ENCODE peak calls at places on chromosomes 1 and 21, in nine cellular contexts. R, B, Y, I, O, N, P, G and H are unnamed samples.

GRCh38 chr1:28056129-28056925 is 32.1 kb downstream of the EYA3 start:
- DNase-seq in O (peak), G (peak), Y (no peak), B (no peak), R (no peak), N (no peak), P (no peak), I (peak), H (no peak)

GRCh38 chr1:17135530-17135929 is 16.3 kb upstream of the PADI2 start:
- DNase-seq in Y (no peak), B (no peak), G (no peak), R (no peak), O (no peak), P (no peak), N (no peak), I (no peak), H (no peak)

GRCh38 chr1:68358439-68358838 is 91.3 kb downstream of the RPE65 start:
- DNase-seq in R (no peak), O (peak), G (no peak), N (no peak), I (no peak), Y (no peak), P (no peak), B (no peak), H (no peak)

GRCh38 chr1:104630567-104630966 is 880.9 kb downstream of the AMY1C start:
- DNase-seq in R (no peak), O (no peak), G (no peak), I (no peak), Y (no peak), N (no peak), P (no peak), B (no peak), H (no peak)

GRCh38 chr1:51916587-51917405 is 38.3 kb upstream of the NRDC start:
- DNase-seq in Y (no peak), I (no peak), R (peak), N (no peak), G (no peak), B (no peak), O (no peak), P (no peak), H (no peak)

GRCh38 chr1:66777846-66778245 is 23.2 kb downstream of the INSL5 start:
- DNase-seq in B (no peak), P (no peak), O (no peak), R (no peak), I (no peak), Y (no peak), N (peak), G (no peak), H (no peak)

GRCh38 chr1:23559985-23560755 is 869 bp upstream of the ID3 start:
- DNase-seq in Y (no peak), N (no peak), B (no peak), O (no peak), G (no peak), R (no peak), I (no peak), P (no peak), H (no peak)

GRCh38 chr21:33428669-33429068 is 25.5 kb downstream of the IFNGR2 start:
- DNase-seq in R (peak), I (no peak), N (no peak), G (no peak), O (no peak), B (no peak), P (peak), Y (no peak), H (no peak)

GRCh38 chr1:24253569-24253968 is 65.6 kb upstream of the GRHL3 start:
- DNase-seq in O (no peak), N (no peak), B (no peak), P (no peak), Y (no peak), G (no peak), R (no peak), I (no peak), H (no peak)

GRCh38 chr1:20486457-20487235 is 636 bp upstream of the CAMK2N1 start:
- DNase-seq in R (no peak), I (no peak), P (peak), O (peak), G (no peak), Y (no peak), B (peak), N (peak), H (peak)

GRCh38 chr1:54996359-54996868 is 2.3 kb upstream of the BSND start:
- DNase-seq in B (peak), P (peak), G (peak), I (peak), R (peak), N (no peak), O (peak), Y (peak), H (peak)

GRCh38 chr1:10031461-10031860 is 1.3 kb upstream of the UBE4B start:
- DNase-seq in B (no peak), I (no peak), Y (no peak), N (no peak), O (no peak), R (peak), P (no peak), G (no peak), H (no peak)

GRCh38 chr1:209710098-209710497 is 5.5 kb downstream of the HSD11B1 start:
- DNase-seq in O (no peak), R (no peak), B (no peak), N (no peak), P (no peak), Y (no peak), I (no peak), G (no peak), H (no peak)

GRCh38 chr1:111190931-111191451 is 9.5 kb downstream of the DENND2D start:
- DNase-seq in I (no peak), G (no peak), Y (peak), N (no peak), O (no peak), B (no peak), P (no peak), R (no peak), H (no peak)

GRCh38 chr1:33165209-33165608 is 16.6 kb downstream of the TRIM62 start:
- DNase-seq in B (no peak), G (no peak), N (no peak), P (no peak), Y (no peak), I (no peak), R (no peak), O (no peak), H (no peak)

GRCh38 chr1:112264553-112264952 is 131.5 kb upstream of the CTTNBP2NL start:
- DNase-seq in G (no peak), B (no peak), Y (peak), O (no peak), I (no peak), P (no peak), R (no peak), N (no peak), H (no peak)

GRCh38 chr1:116379057-116379630 is 6.1 kb downstream of the ATP1A1 start:
- DNase-seq in B (no peak), G (no peak), R (no peak), P (no peak), N (no peak), Y (no peak), O (no peak), I (no peak), H (no peak)

GRCh38 chr1:161993576-161993975 is 30.1 kb downstream of the OLFML2B start:
- DNase-seq in O (no peak), N (no peak), R (no peak), Y (no peak), G (no peak), B (no peak), I (no peak), P (no peak), H (no peak)

GRCh38 chr1:2526824-2527552 is 592 bp upstream of the PANK4 start:
- DNase-seq in N (no peak), R (peak), B (no peak), Y (no peak), O (no peak), I (peak), G (peak), P (no peak), H (no peak)

GRCh38 chr1:183048087-183049085 is 25.2 kb downstream of the LAMC1 start:
- DNase-seq in O (peak), I (no peak), R (no peak), G (no peak), P (no peak), B (no peak), Y (no peak), N (no peak), H (no peak)

GRCh38 chr21:38649120-38649519 is 150.8 kb upstream of the ERG start:
- DNase-seq in N (peak), B (no peak), I (no peak), O (no peak), P (no peak), Y (no peak), G (no peak), R (no peak), H (no peak)

GRCh38 chr1:15757575-15758401 is 807 bp upstream of the FBLIM1 start:
- DNase-seq in R (no peak), O (no peak), G (no peak), N (no peak), B (no peak), Y (no peak), P (no peak), I (no peak), H (no peak)

GRCh38 chr1:28796321-28797213 is 15.4 kb upstream of the OPRD1 start:
- DNase-seq in I (no peak), Y (no peak), N (no peak), G (no peak), P (no peak), R (no peak), B (no peak), O (no peak), H (no peak)

GRCh38 chr1:235473808-235474207 is 30.4 kb downstream of the B3GALNT2 start:
- DNase-seq in R (no peak), P (no peak), N (no peak), B (no peak), Y (no peak), I (no peak), G (no peak), O (no peak), H (peak)

GRCh38 chr1:160083968-160084770 is 2.8 kb downstream of the KCNJ9 start:
- DNase-seq in Y (peak), I (peak), P (peak), N (peak), G (peak), B (peak), R (no peak), O (peak), H (peak)

GRCh38 chr1:7609311-7609994 is 161.6 kb upstream of the VAMP3 start:
- DNase-seq in P (no peak), R (no peak), B (no peak), I (no peak), G (no peak), Y (no peak), N (peak), O (no peak), H (no peak)

GRCh38 chr1:31614538-31615005 is 2.9 kb upstream of the HCRTR1 start:
- DNase-seq in I (no peak), G (no peak), O (no peak), N (no peak), R (no peak), B (no peak), P (peak), Y (no peak), H (no peak)

GRCh38 chr21:16842716-16843115 is 670.1 kb upstream of the CXADR start:
- DNase-seq in B (no peak), N (no peak), I (no peak), R (no peak), Y (no peak), G (no peak), P (no peak), O (no peak), H (peak)

GRCh38 chr1:41504126-41505035 is 19.9 kb upstream of the EDN2 start:
- DNase-seq in O (no peak), I (no peak), B (no peak), P (no peak), Y (no peak), G (no peak), N (peak), R (peak), H (no peak)

GRCh38 chr1:9417695-9418094 is 121.6 kb upstream of the SLC25A33 start:
- DNase-seq in O (no peak), I (no peak), N (no peak), Y (no peak), P (no peak), G (no peak), R (no peak), B (no peak), H (no peak)

GRCh38 chr1:165228676-165229075 is 127.8 kb downstream of the LMX1A start:
- DNase-seq in I (no peak), B (no peak), Y (no peak), G (no peak), O (no peak), P (no peak), R (no peak), N (no peak), H (no peak)

GRCh38 chr1:209704584-209704983 is at the start of gene HSD11B1:
- DNase-seq in G (no peak), R (no peak), I (no peak), N (no peak), O (no peak), P (peak), Y (peak), B (no peak), H (peak)

GRCh38 chr1:31936278-31936965 is 1.7 kb downstream of the PTP4A2 start:
- DNase-seq in B (no peak), N (no peak), O (no peak), I (no peak), P (no peak), G (no peak), Y (no peak), R (no peak), H (no peak)

GRCh38 chr1:201954263-201955008 is 867 bp upstream of the TIMM17A start:
- DNase-seq in O (no peak), N (no peak), P (no peak), R (no peak), Y (no peak), G (no peak), B (no peak), I (no peak), H (no peak)

GRCh38 chr1:243254233-243254926 is 701 bp downstream of the CEP170 start:
- DNase-seq in O (peak), B (no peak), I (peak), R (peak), G (peak), N (peak), Y (peak), P (peak), H (peak)